ENCODE peak calls at places on chromosomes 11 and 22, in five cellular contexts. U, V, L, S and A are unnamed samples.

GRCh38 chr11:58505849-58506248 is 2.1 kb downstream of the OR5B21 start:
- DNase-seq in U (no peak), V (no peak), L (no peak), S (no peak), A (no peak)

GRCh38 chr11:10385696-10386095 is 69.4 kb upstream of the AMPD3 start:
- DNase-seq in U (peak), V (no peak), L (no peak), S (no peak), A (peak)

GRCh38 chr11:117876341-117877119 is at the start of gene FXYD6:
- DNase-seq in U (peak), V (no peak), L (no peak), S (no peak), A (no peak)

GRCh38 chr11:26276798-26277424 is 55.0 kb upstream of the ANO3 start:
- DNase-seq in U (peak), V (peak), L (peak), S (peak), A (no peak)

GRCh38 chr11:102864724-102865123 is 10.1 kb downstream of the MMP12 start:
- DNase-seq in U (no peak), V (no peak), L (no peak), S (no peak), A (no peak)

GRCh38 chr22:29625090-29625825 is 21.8 kb downstream of the NF2 start:
- DNase-seq in U (peak), V (peak), L (no peak), S (no peak), A (no peak)

GRCh38 chr11:47147250-47147649 is 29.4 kb downstream of the ARFGAP2 start:
- DNase-seq in U (no peak), V (no peak), L (no peak), S (no peak), A (no peak)

GRCh38 chr22:46754110-46754799 is 8.2 kb upstream of the TBC1D22A start:
- DNase-seq in U (peak), V (peak), L (peak), S (peak), A (peak)

GRCh38 chr11:108593214-108593909 is at the start of gene EXPH5:
- DNase-seq in U (peak), V (peak), L (peak), S (peak), A (peak)
- TF ChIP-seq POLR2AphosphoS5 in U (peak), V (no peak), L (no peak), S (peak), A (peak)

GRCh38 chr22:41256254-41256897 is 15.6 kb upstream of the CHADL start:
- DNase-seq in U (no peak), V (no peak), L (peak), S (no peak), A (no peak)
- TF ChIP-seq POLR2AphosphoS5 in U (no peak), V (no peak), L (no peak), S (no peak), A (no peak)

DNA sequence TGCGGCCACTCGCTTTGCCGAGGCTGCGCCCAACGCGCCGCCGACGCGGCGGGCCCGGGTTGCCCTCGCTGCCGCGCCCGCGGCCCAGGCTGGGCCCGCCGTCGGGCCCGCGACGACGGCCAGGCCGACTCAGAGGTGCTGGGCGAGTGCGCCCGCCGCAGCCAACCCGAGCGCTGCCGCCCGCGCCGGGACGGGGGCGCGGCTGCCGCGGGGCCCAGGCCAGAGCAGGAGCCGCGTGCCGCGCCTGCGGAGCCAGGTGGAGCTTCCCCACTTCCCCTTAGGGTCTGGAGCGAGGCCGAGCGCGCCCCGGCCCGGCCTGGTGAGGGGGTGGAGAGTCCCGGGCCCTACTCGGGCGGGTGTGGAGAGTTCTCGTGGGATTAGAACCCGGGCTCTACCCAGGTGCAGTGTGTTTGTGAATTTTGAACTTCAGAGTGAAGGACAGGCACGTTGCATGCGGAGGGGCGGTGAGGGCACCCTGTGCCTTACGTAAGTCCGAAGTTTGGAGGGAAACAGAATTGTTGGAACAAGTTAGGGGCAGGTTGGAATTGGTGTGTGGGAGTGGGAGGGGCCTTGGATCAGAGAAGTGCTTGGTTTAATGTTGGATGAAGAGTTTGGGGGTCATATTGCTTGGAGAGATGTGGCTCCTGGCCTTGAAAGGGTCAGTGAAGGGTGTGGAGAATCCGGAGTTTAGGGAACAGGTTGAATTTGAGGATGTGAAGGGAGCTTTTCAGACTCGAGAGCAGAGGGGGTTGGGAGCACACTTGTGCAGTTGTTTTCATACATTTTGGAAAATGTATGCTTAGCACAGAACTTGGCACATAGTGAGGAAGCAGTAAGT is 697 bp downstream of the RNF169 start:
- DNase-seq in U (peak), V (peak), L (no peak), S (peak), A (no peak)
- TF ChIP-seq POLR2AphosphoS5 in U (no peak), V (peak), L (no peak), S (peak), A (no peak)

GRCh38 chr22:38925571-38926041 is 31.8 kb upstream of the APOBEC3A start:
- DNase-seq in U (no peak), V (no peak), L (no peak), S (no peak), A (no peak)

GRCh38 chr22:38921126-38921525 is 36.3 kb upstream of the APOBEC3A start:
- DNase-seq in U (peak), V (no peak), L (no peak), S (peak), A (no peak)

GRCh38 chr22:38921801-38922200 is 35.6 kb upstream of the APOBEC3A start:
- DNase-seq in U (no peak), V (no peak), L (no peak), S (no peak), A (no peak)

GRCh38 chr22:38924197-38924952 is 33.0 kb upstream of the APOBEC3A start:
- DNase-seq in U (peak), V (no peak), L (peak), S (peak), A (no peak)

DNA sequence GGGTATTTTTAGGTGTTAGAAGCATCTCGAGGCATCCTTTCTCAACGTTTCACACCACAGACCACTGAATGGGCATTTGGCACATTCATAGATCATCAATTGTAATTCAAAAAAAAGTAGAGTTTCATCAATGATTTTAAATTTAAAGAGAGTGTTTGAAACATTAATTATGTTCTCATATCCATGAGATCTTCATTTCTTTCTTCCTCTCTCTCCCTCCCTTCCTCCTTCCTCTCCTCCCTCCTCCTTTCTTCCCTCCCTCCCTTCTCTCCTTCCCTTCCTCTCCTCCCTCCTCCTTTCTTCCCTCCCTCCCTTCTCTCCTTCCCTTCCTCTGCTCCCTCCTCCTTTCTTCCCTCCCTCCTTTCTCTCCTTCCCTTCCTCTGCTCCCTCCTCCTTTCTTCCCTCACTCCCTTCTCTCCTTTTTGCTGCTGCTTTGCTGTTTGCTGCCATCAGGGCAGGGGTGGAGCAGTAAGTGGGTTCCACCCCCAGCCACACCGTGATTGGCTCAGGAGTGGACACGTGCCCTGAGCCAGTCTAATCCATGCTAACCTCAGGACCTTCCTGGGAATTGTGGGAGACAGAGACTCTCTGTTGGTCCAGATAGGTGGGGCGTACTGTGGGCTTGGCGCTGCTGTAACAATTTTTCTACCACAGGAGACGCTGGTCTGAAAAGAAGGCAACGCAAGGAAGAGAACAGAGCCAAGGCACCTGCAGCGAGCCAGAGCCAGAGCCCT is 33.8 kb upstream of the APOBEC3A start:
- DNase-seq in U (peak), V (no peak), L (peak), S (peak), A (no peak)
- TF ChIP-seq POLR2AphosphoS5 in U (no peak), V (no peak), L (no peak), S (peak), A (peak)

GRCh38 chr11:119318240-119319135 is 1.6 kb upstream of the MCAM start:
- DNase-seq in U (peak), V (peak), L (no peak), S (no peak), A (no peak)

GRCh38 chr11:119316017-119316728 is 757 bp downstream of the MCAM start:
- DNase-seq in U (no peak), V (no peak), L (no peak), S (no peak), A (no peak)

GRCh38 chr11:119315139-119316016 is 1.6 kb downstream of the MCAM start:
- DNase-seq in U (peak), V (no peak), L (no peak), S (no peak), A (no peak)

GRCh38 chr11:119317592-119318239 is 786 bp upstream of the MCAM start:
- DNase-seq in U (no peak), V (no peak), L (no peak), S (no peak), A (no peak)

GRCh38 chr11:119316729-119317591 is at the start of gene MCAM:
- DNase-seq in U (no peak), V (no peak), L (no peak), S (no peak), A (no peak)
- TF ChIP-seq POLR2AphosphoS5 in U (peak), V (no peak), L (no peak), S (peak), A (peak)

DNA sequence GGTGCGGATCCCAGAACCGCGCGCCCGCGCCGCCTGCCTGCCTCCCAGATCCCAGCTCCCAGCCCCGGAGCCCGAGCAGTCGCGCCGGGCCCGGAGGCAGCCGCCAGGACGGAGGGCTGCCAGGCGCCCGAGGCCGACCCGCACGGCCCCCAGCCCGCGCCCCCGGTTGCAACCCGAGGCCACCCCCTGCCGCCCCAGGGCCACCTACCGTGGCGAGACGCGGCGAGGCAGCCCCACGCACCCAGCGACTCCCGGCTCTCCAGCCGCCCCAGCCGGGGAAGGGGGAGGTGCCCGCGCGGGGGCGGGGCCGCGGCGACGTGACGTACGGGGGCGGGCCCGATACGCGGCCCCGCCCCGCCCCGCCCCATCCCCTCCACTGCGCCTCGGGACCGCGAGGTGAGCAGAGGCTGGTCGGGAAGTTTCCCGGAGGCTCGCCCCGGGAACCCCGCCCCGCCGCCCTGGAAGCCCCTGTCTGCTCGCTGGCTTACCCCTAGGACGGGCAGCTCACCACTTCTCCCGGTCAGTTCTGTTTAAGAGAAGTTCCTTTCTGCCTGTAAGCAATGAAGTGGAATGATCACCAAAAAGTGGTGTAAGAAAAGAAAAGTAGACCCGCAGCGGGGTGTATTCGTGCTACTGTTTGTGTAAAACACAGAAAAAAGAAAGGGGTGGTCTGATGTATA is at the start of gene TPST2:
- DNase-seq in U (peak), V (peak), L (no peak), S (peak), A (peak)
- TF ChIP-seq POLR2AphosphoS5 in U (peak), V (peak), L (no peak), S (peak), A (peak)

DNA sequence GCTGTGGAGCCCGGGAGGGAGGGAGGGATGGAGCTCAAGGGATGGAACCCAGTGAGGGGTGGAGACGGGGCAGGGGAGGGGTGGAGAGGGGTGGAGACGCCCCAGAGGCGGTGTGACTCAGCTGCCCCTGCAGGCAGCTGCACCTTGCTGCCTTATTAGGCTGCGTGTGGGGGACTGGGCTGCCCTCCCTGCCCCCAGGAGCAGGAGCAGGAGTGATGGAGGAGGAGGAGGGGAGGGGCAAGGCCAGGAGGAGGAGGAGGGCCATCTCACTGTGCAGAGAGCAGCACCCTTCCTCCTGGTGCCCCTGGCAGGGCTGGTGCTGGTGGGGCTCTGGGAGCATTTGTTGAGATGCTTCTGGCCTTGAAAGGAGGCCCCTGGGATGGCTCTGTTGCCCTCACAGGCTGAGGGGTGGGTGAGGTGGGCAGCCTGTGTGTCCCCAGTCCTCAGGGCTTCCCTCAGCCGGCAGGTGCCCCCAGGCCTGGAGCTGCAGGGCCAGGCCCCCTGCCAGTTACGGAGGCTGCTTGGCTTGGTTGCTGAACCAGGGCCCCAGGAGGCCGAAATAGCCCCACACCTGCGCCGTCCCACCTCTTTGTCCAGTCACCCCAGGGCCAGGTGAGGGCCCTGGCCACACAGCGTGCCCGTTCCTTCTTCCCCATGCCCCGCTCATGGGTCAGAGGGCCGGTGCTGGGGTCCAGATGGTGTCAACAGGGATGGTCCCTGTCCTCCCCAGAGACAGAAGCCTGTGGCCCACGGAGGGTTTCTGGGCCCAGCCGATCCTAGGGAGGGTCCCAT is 9.5 kb upstream of the TSSC4 start:
- DNase-seq in U (peak), V (no peak), L (no peak), S (no peak), A (no peak)
- TF ChIP-seq POLR2AphosphoS5 in U (no peak), V (no peak), L (no peak), S (no peak), A (peak)

DNA sequence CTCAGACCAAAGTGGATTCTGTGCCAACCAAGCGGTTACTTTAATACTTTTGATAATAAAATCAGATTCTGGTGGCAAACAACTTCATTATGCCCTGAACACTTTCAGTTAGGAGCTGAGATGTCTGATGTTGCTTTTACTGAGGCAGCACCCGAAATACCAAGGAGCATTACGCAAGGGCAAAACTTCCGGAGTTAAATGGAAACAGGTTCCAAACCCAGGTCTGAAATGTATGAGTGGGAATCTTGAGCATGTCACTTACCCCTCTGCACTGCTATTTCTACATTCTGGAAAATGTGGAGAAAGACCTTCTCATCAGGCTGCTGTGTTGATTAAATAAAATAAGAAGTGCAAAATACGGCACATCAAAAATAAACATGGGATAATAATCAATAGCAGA is 315.1 kb downstream of the LARGE1 start:
- DNase-seq in U (no peak), V (no peak), L (no peak), S (no peak), A (no peak)
- TF ChIP-seq POLR2AphosphoS5 in U (no peak), V (no peak), L (no peak), S (no peak), A (no peak)